ENCODE peak calls at places on chromosomes 4 and X, in seven cellular contexts. Z is uterus, D is stomach, T is tibial nerve, S is suprapubic skin, G is WERI-Rb-1, N is right cardiac atrium. K is an unnamed sample.
A peak's percentile ranks its signal among the peaks of the same experiment; 100 is the strongest.

GRCh38 chr4:1010522-1011021 is 854 bp upstream of the FGFRL1 start:
- DNase-seq in N (peak; percentile 88), G (no peak), T (peak; percentile 61), S (no peak), D (peak; percentile 63), Z (peak; percentile 73), K (peak; percentile 93)

GRCh38 chr4:87659247-87659931 is 9.3 kb downstream of the DMP1 start:
- DNase-seq in N (no peak), G (no peak), Z (no peak), S (no peak), D (no peak), T (no peak), K (peak; percentile 61)

GRCh38 chr4:148565801-148566200 is 123.6 kb upstream of the NR3C2 start:
- DNase-seq in Z (no peak), D (peak; percentile 41), S (no peak), G (no peak), N (no peak), T (no peak), K (no peak)

GRCh38 chrX:72367524-72367923 is 61.8 kb upstream of the CITED1 start:
- DNase-seq in N (no peak), T (no peak), Z (no peak), S (no peak), D (no peak), G (no peak), K (no peak)

GRCh38 chrX:19616959-19617358 is 101.7 kb upstream of the MAP3K15 start:
- DNase-seq in T (no peak), G (no peak), N (no peak), D (no peak), Z (no peak), S (no peak), K (no peak)

GRCh38 chr4:94305468-94306225 is 37.0 kb downstream of the HPGDS start:
- DNase-seq in D (no peak), T (no peak), N (no peak), G (no peak), Z (no peak), S (no peak), K (no peak)

GRCh38 chrX:48751343-48751742 is 10.2 kb upstream of the GLOD5 start:
- DNase-seq in S (no peak), N (no peak), D (no peak), G (no peak), Z (no peak), T (no peak), K (no peak)

GRCh38 chrX:145729635-145730034 is 88.0 kb upstream of the SLITRK2 start:
- DNase-seq in Z (no peak), S (no peak), G (no peak), T (no peak), N (no peak), D (no peak), K (no peak)

GRCh38 chr4:124736526-124736925 is 24.0 kb upstream of the ANKRD50 start:
- DNase-seq in Z (no peak), T (no peak), N (no peak), G (no peak), S (no peak), D (no peak), K (no peak)

GRCh38 chr4:92261256-92261655 is 42.5 kb upstream of the GRID2 start:
- DNase-seq in N (no peak), Z (no peak), G (no peak), T (no peak), D (no peak), S (no peak), K (no peak)
- H3K4me3 ChIP-seq in N (no peak overlapping the region), Z (no peak overlapping the region), G (no peak overlapping the region), T (no peak overlapping the region), D (no peak overlapping the region), S (no peak overlapping the region), K (no peak overlapping the region)

DNA sequence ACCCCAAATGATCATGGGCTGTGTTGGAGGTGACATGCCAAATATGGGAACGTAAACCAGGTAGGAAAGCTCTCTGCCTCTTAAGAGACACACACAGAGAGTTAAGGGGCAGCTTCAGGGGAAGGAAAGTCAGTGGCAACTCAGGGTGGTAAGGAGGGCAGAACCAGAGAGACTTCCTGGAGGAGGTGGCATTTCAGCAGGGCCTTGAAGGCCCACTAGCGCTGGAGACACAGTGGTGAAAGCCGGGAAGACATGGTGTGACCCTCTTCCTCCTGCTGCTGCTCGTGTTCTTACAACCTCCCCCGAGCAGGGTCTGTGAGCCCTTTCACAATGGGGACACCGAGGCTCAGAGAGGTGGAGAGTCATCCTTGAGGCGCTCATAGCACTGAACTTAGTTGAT is 68.2 kb downstream of the SORCS2 start:
- DNase-seq in N (no peak), D (no peak), Z (no peak), G (no peak), T (no peak), S (no peak), K (no peak)
- H3K27ac ChIP-seq in N (no peak overlapping the region), D (no peak overlapping the region), Z (no peak overlapping the region), G (no peak overlapping the region), T (no peak overlapping the region), S (no peak overlapping the region), K (no peak overlapping the region)

DNA sequence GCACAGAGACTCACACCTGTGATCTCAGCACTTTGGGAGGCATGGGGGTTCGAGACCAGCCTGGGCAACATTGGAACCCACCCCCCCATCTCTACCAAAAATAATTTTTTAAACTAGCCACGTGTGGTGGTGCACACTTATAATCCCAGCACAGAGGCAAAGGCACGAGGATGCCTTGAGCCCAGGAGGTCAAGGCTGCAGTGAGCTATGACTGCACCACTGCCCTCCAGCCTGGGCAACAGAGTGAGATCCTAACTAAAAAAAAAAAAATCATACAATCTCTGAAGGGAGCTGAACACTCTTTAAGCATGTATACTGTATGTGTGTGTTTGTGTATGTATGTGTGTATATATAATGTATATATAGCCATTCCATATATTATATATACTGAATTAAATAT is 2.5 kb upstream of the PRKX start:
- DNase-seq in D (no peak), S (no peak), Z (no peak), N (no peak), G (no peak), T (no peak), K (no peak)
- H3K4me3 ChIP-seq in D (no peak overlapping the region), S (no peak overlapping the region), Z (no peak overlapping the region), N (no peak overlapping the region), G (no peak overlapping the region), T (no peak overlapping the region), K (no peak overlapping the region)

GRCh38 chr4:34826660-34827059 is 1417.7 kb downstream of the ARAP2 start:
- DNase-seq in N (no peak), Z (no peak), G (no peak), S (no peak), T (no peak), D (no peak), K (no peak)

DNA sequence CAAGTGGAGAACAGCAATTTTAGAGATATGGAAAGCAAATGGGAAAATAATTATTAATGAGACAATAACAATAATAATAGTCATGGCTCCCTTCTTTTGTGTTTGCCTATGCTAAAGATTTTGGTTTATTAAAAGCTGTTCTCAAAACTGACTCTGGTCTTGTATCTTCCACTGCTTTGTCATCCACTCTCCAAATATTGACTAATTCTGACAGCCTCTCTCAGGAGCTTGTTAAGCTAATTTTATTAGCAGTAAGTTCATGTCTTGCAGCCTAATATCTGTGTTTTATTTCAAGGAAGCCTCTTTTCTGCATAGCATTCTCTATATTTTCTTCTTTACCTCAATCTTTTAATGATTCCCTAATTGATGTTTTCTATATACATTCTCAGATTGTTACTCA is 1419.8 kb downstream of the ARAP2 start:
- DNase-seq in G (no peak), Z (no peak), S (no peak), D (no peak), N (no peak), T (no peak), K (no peak)
- H3K27ac ChIP-seq in G (no peak overlapping the region), Z (no peak overlapping the region), S (no peak overlapping the region), D (no peak overlapping the region), N (no peak overlapping the region), T (no peak overlapping the region), K (no peak overlapping the region)

GRCh38 chrX:66014084-66014483 is 25.8 kb downstream of the VSIG4 start:
- DNase-seq in G (no peak), N (no peak), Z (no peak), S (no peak), D (no peak), T (no peak), K (no peak)

GRCh38 chrX:66014560-66014959 is 25.3 kb downstream of the VSIG4 start:
- DNase-seq in G (no peak), N (no peak), T (no peak), D (no peak), Z (no peak), S (no peak), K (no peak)

GRCh38 chrX:66016905-66017658 is 22.8 kb downstream of the VSIG4 start:
- DNase-seq in N (no peak), T (no peak), S (no peak), D (no peak), Z (no peak), G (no peak), K (no peak)

GRCh38 chrX:66015906-66016689 is 23.8 kb downstream of the VSIG4 start:
- DNase-seq in S (no peak), T (no peak), N (no peak), G (no peak), D (no peak), Z (no peak), K (no peak)

GRCh38 chrX:66015152-66015827 is 24.6 kb downstream of the VSIG4 start:
- DNase-seq in G (no peak), Z (no peak), S (no peak), N (peak; percentile 58), T (no peak), D (no peak), K (no peak)
- H3K4me3 ChIP-seq in G (no peak overlapping the region), Z (no peak overlapping the region), S (peak overlapping the region; percentile 24), N (no peak overlapping the region), T (no peak overlapping the region), D (peak overlapping the region; percentile 17), K (no peak overlapping the region)

GRCh38 chrX:74246524-74246923 is 57.5 kb upstream of the ZCCHC13 start:
- DNase-seq in T (no peak), D (no peak), G (no peak), N (no peak), S (no peak), Z (no peak), K (peak; percentile 34)

GRCh38 chrX:74238771-74239170 is 65.2 kb upstream of the ZCCHC13 start:
- DNase-seq in D (no peak), T (no peak), N (no peak), Z (no peak), S (no peak), G (no peak), K (no peak)

GRCh38 chrX:74242484-74243138 is 61.4 kb upstream of the ZCCHC13 start:
- DNase-seq in N (no peak), G (no peak), S (no peak), T (no peak), Z (no peak), D (no peak), K (peak; percentile 83)

GRCh38 chrX:74242050-74242449 is 61.9 kb upstream of the ZCCHC13 start:
- DNase-seq in G (no peak), S (no peak), N (no peak), T (no peak), D (no peak), Z (no peak), K (peak; percentile 45)
- H3K27ac ChIP-seq in G (no peak overlapping the region), S (no peak overlapping the region), N (peak overlapping the region; percentile 64), T (no peak overlapping the region), D (peak overlapping the region; percentile 20), Z (no peak overlapping the region), K (peak overlapping the region; percentile 69)

K was measured in mammary epithelial cell.